ENCODE peak calls at places on chromosomes 7 and 10, in four cellular contexts. W is neuronal stem cell, P is mesenchymal stem cell, M is IMR-90. N is an unnamed sample.

GRCh38 chr10:47024399-47025252 is 113.4 kb downstream of the PTPN20 start:
- DNase-seq in P (peak), M (peak), W (peak), N (peak)

GRCh38 chr10:124244256-124244877 is 151.0 kb upstream of the CHST15 start:
- DNase-seq in P (no peak), M (no peak), W (no peak), N (no peak)

GRCh38 chr7:129832282-129832681 is 120.5 kb downstream of the UBE2H start:
- DNase-seq in W (no peak), P (no peak), M (no peak), N (no peak)

GRCh38 chr7:55569269-55569663 is 3.0 kb downstream of the VOPP1 start:
- DNase-seq in M (no peak), P (peak), W (no peak), N (no peak)

GRCh38 chr10:119314486-119314885 is 107.1 kb downstream of the GRK5 start:
- DNase-seq in W (no peak), P (no peak), M (no peak), N (no peak)

GRCh38 chr7:17971392-17971791 is 31.1 kb upstream of the SNX13 start:
- DNase-seq in W (no peak), P (peak), M (peak), N (no peak)

GRCh38 chr10:122301055-122301810 is 30.1 kb downstream of the BTBD16 start:
- DNase-seq in W (no peak), P (peak), M (peak), N (no peak)

GRCh38 chr10:6313107-6313895 is 110.6 kb downstream of the PFKFB3 start:
- DNase-seq in W (no peak), M (peak), P (no peak), N (no peak)

GRCh38 chr10:64191304-64191703 is 670.1 kb downstream of the REEP3 start:
- DNase-seq in M (no peak), W (no peak), P (no peak), N (no peak)

GRCh38 chr7:77453531-77453930 is 37.4 kb upstream of the GSAP start:
- DNase-seq in W (no peak), P (no peak), M (peak), N (no peak)

GRCh38 chr10:33129987-33130386 is 172.0 kb upstream of the ITGB1 start:
- DNase-seq in P (peak), W (no peak), M (peak), N (no peak)

GRCh38 chr7:33459340-33459751 is 330.0 kb downstream of the BBS9 start:
- DNase-seq in P (peak), W (peak), M (peak), N (peak)

GRCh38 chr10:133100706-133101463 is 13.2 kb downstream of the ADGRA1 start:
- DNase-seq in W (peak), M (no peak), P (no peak), N (peak)

GRCh38 chr7:77269360-77270075 is 69.9 kb upstream of the FGL2 start:
- DNase-seq in M (peak), W (no peak), P (peak), N (no peak)

GRCh38 chr10:29304259-29305030 is 15.6 kb downstream of the LYZL1 start:
- DNase-seq in M (peak), P (peak), W (peak), N (peak)

GRCh38 chr10:47366056-47366631 is 17.9 kb downstream of the ZNF488 start:
- DNase-seq in P (no peak), W (no peak), M (no peak), N (no peak)

GRCh38 chr7:133255461-133255860 is 2.6 kb downstream of the EXOC4 start:
- DNase-seq in P (no peak), M (peak), W (no peak), N (no peak)

GRCh38 chr7:95246935-95247370 is 77.4 kb downstream of the PON1 start:
- DNase-seq in W (peak), M (peak), P (peak), N (peak)

GRCh38 chr7:80159802-80160201 is 25.2 kb downstream of the GNAI1 start:
- DNase-seq in M (no peak), W (no peak), P (no peak), N (no peak)

GRCh38 chr7:111864291-111864976 is 302.1 kb upstream of the IMMP2L start:
- DNase-seq in W (no peak), M (peak), P (no peak), N (no peak)

GRCh38 chr7:36088553-36088952 is 64.5 kb upstream of the EEPD1 start:
- DNase-seq in M (no peak), W (no peak), P (no peak), N (no peak)

GRCh38 chr7:111091623-111092370 is 870 bp downstream of the LRRN3 start:
- DNase-seq in M (no peak), P (no peak), W (peak), N (no peak)

GRCh38 chr7:1818581-1819200 is 148.6 kb downstream of the ELFN1 start:
- DNase-seq in P (no peak), M (no peak), W (no peak), N (no peak)

GRCh38 chr10:104639595-104640338 is 1.3 kb upstream of the SORCS3 start:
- DNase-seq in P (no peak), M (no peak), W (peak), N (peak)

GRCh38 chr10:36172054-36172531 is 530.0 kb upstream of the FZD8 start:
- DNase-seq in M (peak), P (peak), W (no peak), N (no peak)

GRCh38 chr7:157544226-157544625 is 207.4 kb downstream of the DNAJB6 start:
- DNase-seq in M (no peak), P (no peak), W (no peak), N (no peak)

GRCh38 chr10:11798862-11799735 is 24.1 kb upstream of the PROSER2 start:
- DNase-seq in P (no peak), M (no peak), W (no peak), N (no peak)

GRCh38 chr10:87038286-87038717 is 18.2 kb downstream of the FAM25A start:
- DNase-seq in P (no peak), M (no peak), W (no peak), N (no peak)

GRCh38 chr7:139431459-139431858 is 52.0 kb downstream of the KLRG2 start:
- DNase-seq in P (no peak), W (no peak), M (peak), N (no peak)

GRCh38 chr10:4780782-4781181 is 45.2 kb upstream of the AKR1E2 start:
- DNase-seq in M (peak), P (peak), W (no peak), N (no peak)

GRCh38 chr7:44225566-44226395 is 25.0 kb downstream of the YKT6 start:
- DNase-seq in P (no peak), M (no peak), W (no peak), N (no peak)

GRCh38 chr10:79023489-79024162 is 45.1 kb upstream of the ZMIZ1 start:
- DNase-seq in M (no peak), W (no peak), P (no peak), N (no peak)

GRCh38 chr7:7970620-7971307 is 2.2 kb downstream of the GLCCI1 start:
- DNase-seq in W (peak), P (peak), M (peak), N (no peak)

GRCh38 chr7:88835147-88835728 is 39.7 kb upstream of the TEX47 start:
- DNase-seq in W (peak), P (no peak), M (no peak), N (no peak)

GRCh38 chr7:80294321-80294720 is 159.7 kb downstream of the GNAI1 start:
- DNase-seq in W (no peak), P (peak), M (peak), N (no peak)

GRCh38 chr7:149753370-149754233 is 19.8 kb downstream of the ZNF467 start:
- DNase-seq in M (peak), W (no peak), P (peak), N (no peak)

GRCh38 chr10:116464257-116464656 is 36.6 kb downstream of the PNLIPRP3 start:
- DNase-seq in M (no peak), P (no peak), W (no peak), N (no peak)

GRCh38 chr10:116470071-116470470 is 42.4 kb downstream of the PNLIPRP3 start:
- DNase-seq in W (no peak), P (no peak), M (no peak), N (no peak)

GRCh38 chr10:116465541-116465940 is 37.9 kb downstream of the PNLIPRP3 start:
- DNase-seq in W (no peak), P (no peak), M (no peak), N (no peak)

GRCh38 chr10:116469437-116469836 is 41.8 kb downstream of the PNLIPRP3 start:
- DNase-seq in W (no peak), P (peak), M (peak), N (no peak)

DNA sequence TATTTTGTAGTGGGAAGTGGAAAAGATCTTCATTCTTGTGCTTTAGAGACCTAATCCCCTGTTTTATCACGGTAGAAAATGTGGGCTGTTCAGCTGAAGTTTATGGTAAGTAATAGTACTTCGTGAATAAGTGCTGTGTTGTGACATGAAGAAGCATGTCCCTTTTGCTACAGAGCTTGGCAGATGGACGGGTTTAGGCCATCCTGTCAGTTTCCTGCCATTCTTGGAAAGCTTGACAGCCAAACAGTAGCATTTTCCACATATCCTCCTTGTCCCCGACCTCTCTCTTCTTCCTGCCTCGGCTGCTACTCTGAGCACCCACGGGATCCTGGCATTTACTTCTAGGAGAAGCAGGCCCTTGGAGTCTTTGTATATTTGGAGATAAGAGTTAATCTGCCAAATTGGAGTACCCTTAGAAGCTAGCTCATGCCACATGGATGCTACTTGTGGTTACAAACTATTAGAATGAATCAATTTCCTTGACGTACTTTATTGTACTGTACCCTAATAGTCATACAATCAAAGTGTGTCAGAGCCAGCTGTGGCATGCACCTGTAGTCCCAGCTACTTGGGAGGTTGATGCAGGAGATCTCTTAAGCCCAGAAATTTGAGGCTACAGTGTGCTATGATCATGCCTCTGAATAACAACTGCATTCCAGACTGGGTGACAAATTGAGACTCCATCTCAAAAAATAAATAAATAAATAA is 39.2 kb downstream of the PNLIPRP3 start:
- DNase-seq in M (no peak), W (no peak), P (no peak), N (no peak)
- H2BK15ac ChIP-seq in M (no peak), W (no peak), P (no peak), N (no peak)

GRCh38 chr10:62019685-62020361 is 118.3 kb downstream of the ARID5B start:
- DNase-seq in W (no peak), P (no peak), M (no peak), N (no peak)
- H2BK15ac ChIP-seq in W (no peak), P (no peak), M (peak), N (no peak)

GRCh38 chr7:48109848-48110663 is 21.0 kb downstream of the UPP1 start:
- DNase-seq in M (peak), W (peak), P (peak), N (peak)
- H2BK15ac ChIP-seq in M (no peak), W (no peak), P (no peak), N (peak)

DNA sequence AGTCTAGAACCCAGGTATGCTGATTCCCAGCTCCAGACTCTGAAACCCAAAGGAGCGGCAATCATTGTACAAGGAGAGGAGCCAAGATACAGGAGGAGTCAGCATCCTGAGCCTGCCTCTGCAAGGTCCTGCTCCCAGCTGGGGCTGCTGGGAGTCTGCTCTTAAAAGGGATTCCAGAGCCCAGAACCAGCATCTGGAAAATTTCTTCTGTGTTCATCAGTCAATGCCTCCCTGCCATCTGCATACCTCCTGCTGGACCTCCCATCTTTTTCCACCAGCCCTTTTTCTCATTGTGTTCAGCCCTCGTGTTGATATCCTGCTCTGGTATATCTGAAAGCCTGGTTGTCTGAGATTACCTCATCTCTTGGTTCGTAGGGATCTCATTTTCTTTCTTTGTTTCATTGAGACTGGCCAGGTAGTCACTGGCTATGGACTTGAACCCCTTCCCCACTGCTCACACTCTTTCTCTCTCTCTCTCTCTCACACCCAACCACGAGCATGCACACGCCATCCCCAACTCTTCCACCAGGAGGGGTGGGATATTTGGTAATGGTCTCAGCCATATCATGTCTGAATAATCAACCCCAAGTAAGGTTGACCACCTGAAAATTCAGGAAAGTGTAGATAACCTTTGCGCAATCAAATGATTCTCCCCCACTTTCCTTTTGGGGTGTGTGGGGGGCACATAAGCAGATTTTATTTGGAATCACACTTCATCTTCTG is 608.8 kb downstream of the LRMDA start:
- DNase-seq in M (no peak), P (no peak), W (no peak), N (no peak)
- H2BK15ac ChIP-seq in M (no peak), P (no peak), W (no peak), N (no peak)